ENCODE peak calls at places on chromosomes 12 and 14, in six cellular contexts. One of them, this sample, is unnamed.

GRCh38 chr12:5776091-5776490 is 169.0 kb downstream of the ANO2 start:
- DNase-seq in stomach: no peak
- DNase-seq in AG10803: no peak
- DNase-seq in endothelial cell of umbilical vein: no peak
- DNase-seq in breast epithelium: no peak
- DNase-seq in keratinocyte: no peak
- DNase-seq in this sample: no peak

GRCh38 chr12:12907552-12907951 is 16.2 kb downstream of the GPRC5A start:
- DNase-seq in stomach: no peak
- DNase-seq in AG10803: no peak
- DNase-seq in endothelial cell of umbilical vein: no peak
- DNase-seq in breast epithelium: no peak
- DNase-seq in keratinocyte: no peak
- DNase-seq in this sample: no peak

GRCh38 chr12:54128466-54128865 is 60.3 kb downstream of the SMUG1 start:
- DNase-seq in stomach: no peak
- DNase-seq in AG10803: no peak
- DNase-seq in endothelial cell of umbilical vein: no peak
- DNase-seq in breast epithelium: no peak
- DNase-seq in keratinocyte: no peak
- DNase-seq in this sample: no peak

GRCh38 chr14:76050250-76050649 is 64.7 kb downstream of the IFT43 start:
- DNase-seq in stomach: no peak
- DNase-seq in AG10803: no peak
- DNase-seq in endothelial cell of umbilical vein: no peak
- DNase-seq in breast epithelium: no peak
- DNase-seq in keratinocyte: no peak
- DNase-seq in this sample: no peak

GRCh38 chr14:101357038-101357437 is 204.3 kb upstream of the DIO3 start:
- DNase-seq in stomach: no peak
- DNase-seq in AG10803: no peak
- DNase-seq in endothelial cell of umbilical vein: no peak
- DNase-seq in breast epithelium: peak
- DNase-seq in keratinocyte: no peak
- DNase-seq in this sample: no peak

GRCh38 chr12:117441751-117442150 is 80.3 kb upstream of the NOS1 start:
- DNase-seq in stomach: no peak
- DNase-seq in AG10803: peak
- DNase-seq in endothelial cell of umbilical vein: no peak
- DNase-seq in breast epithelium: peak
- DNase-seq in keratinocyte: no peak
- DNase-seq in this sample: no peak

GRCh38 chr12:16346931-16347330 is 514 bp upstream of the MGST1 start:
- DNase-seq in stomach: no peak
- DNase-seq in AG10803: no peak
- DNase-seq in endothelial cell of umbilical vein: no peak
- DNase-seq in breast epithelium: no peak
- DNase-seq in keratinocyte: no peak
- DNase-seq in this sample: no peak

GRCh38 chr12:12333980-12334709 is 15.9 kb downstream of the MANSC1 start:
- DNase-seq in stomach: peak
- DNase-seq in AG10803: peak
- DNase-seq in endothelial cell of umbilical vein: peak
- DNase-seq in breast epithelium: no peak
- DNase-seq in keratinocyte: no peak
- DNase-seq in this sample: peak

GRCh38 chr12:87848248-87848868 is 180.8 kb downstream of the C12orf50 start:
- DNase-seq in stomach: no peak
- DNase-seq in AG10803: peak
- DNase-seq in endothelial cell of umbilical vein: peak
- DNase-seq in breast epithelium: no peak
- DNase-seq in keratinocyte: peak
- DNase-seq in this sample: peak

GRCh38 chr14:40796168-40796567 is 810.5 kb upstream of the LRFN5 start:
- DNase-seq in stomach: no peak
- DNase-seq in AG10803: no peak
- DNase-seq in endothelial cell of umbilical vein: no peak
- DNase-seq in breast epithelium: no peak
- DNase-seq in keratinocyte: no peak
- DNase-seq in this sample: no peak

GRCh38 chr12:11717533-11717961 is 68.1 kb downstream of the ETV6 start:
- DNase-seq in stomach: no peak
- DNase-seq in AG10803: peak
- DNase-seq in endothelial cell of umbilical vein: no peak
- DNase-seq in breast epithelium: no peak
- DNase-seq in keratinocyte: no peak
- DNase-seq in this sample: no peak

GRCh38 chr12:59844775-59845174 is 248.9 kb downstream of the SLC16A7 start:
- DNase-seq in stomach: no peak
- DNase-seq in AG10803: no peak
- DNase-seq in endothelial cell of umbilical vein: peak
- DNase-seq in breast epithelium: no peak
- DNase-seq in keratinocyte: no peak
- DNase-seq in this sample: no peak

GRCh38 chr14:32150392-32150791 is 51.5 kb upstream of the RNU6-7 start:
- DNase-seq in stomach: no peak
- DNase-seq in AG10803: no peak
- DNase-seq in endothelial cell of umbilical vein: no peak
- DNase-seq in breast epithelium: no peak
- DNase-seq in keratinocyte: no peak
- DNase-seq in this sample: no peak

GRCh38 chr12:18483723-18484325 is 222.5 kb downstream of the PIK3C2G start:
- DNase-seq in stomach: no peak
- DNase-seq in AG10803: no peak
- DNase-seq in endothelial cell of umbilical vein: no peak
- DNase-seq in breast epithelium: no peak
- DNase-seq in keratinocyte: no peak
- DNase-seq in this sample: no peak

GRCh38 chr12:114848661-114849060 is 164.7 kb upstream of the TBX3 start:
- DNase-seq in stomach: no peak
- DNase-seq in AG10803: peak
- DNase-seq in endothelial cell of umbilical vein: no peak
- DNase-seq in breast epithelium: no peak
- DNase-seq in keratinocyte: no peak
- DNase-seq in this sample: peak

GRCh38 chr12:90978117-90978770 is 23.3 kb upstream of the CCER1 start:
- DNase-seq in stomach: no peak
- DNase-seq in AG10803: peak
- DNase-seq in endothelial cell of umbilical vein: peak
- DNase-seq in breast epithelium: no peak
- DNase-seq in keratinocyte: no peak
- DNase-seq in this sample: peak

GRCh38 chr12:124759841-124760508 is 103.7 kb downstream of the SCARB1 start:
- DNase-seq in stomach: peak
- DNase-seq in AG10803: peak
- DNase-seq in endothelial cell of umbilical vein: no peak
- DNase-seq in breast epithelium: peak
- DNase-seq in keratinocyte: no peak
- DNase-seq in this sample: no peak

GRCh38 chr12:109295764-109296425 is 13.2 kb downstream of the FOXN4 start:
- DNase-seq in stomach: no peak
- DNase-seq in AG10803: no peak
- DNase-seq in endothelial cell of umbilical vein: no peak
- DNase-seq in breast epithelium: no peak
- DNase-seq in keratinocyte: no peak
- DNase-seq in this sample: no peak

GRCh38 chr14:103891667-103892215 is 36.5 kb upstream of the TDRD9 start:
- DNase-seq in stomach: no peak
- DNase-seq in AG10803: no peak
- DNase-seq in endothelial cell of umbilical vein: no peak
- DNase-seq in breast epithelium: no peak
- DNase-seq in keratinocyte: no peak
- DNase-seq in this sample: no peak

GRCh38 chr12:109488051-109488665 is 10.7 kb downstream of the UBE3B start:
- DNase-seq in stomach: no peak
- DNase-seq in AG10803: peak
- DNase-seq in endothelial cell of umbilical vein: no peak
- DNase-seq in breast epithelium: no peak
- DNase-seq in keratinocyte: no peak
- DNase-seq in this sample: no peak

GRCh38 chr12:3035815-3036702 is 41.1 kb upstream of the TSPAN9 start:
- DNase-seq in stomach: no peak
- DNase-seq in AG10803: no peak
- DNase-seq in endothelial cell of umbilical vein: peak
- DNase-seq in breast epithelium: no peak
- DNase-seq in keratinocyte: no peak
- DNase-seq in this sample: peak

GRCh38 chr14:61444215-61444768 is 122.9 kb downstream of the PRKCH start:
- DNase-seq in stomach: no peak
- DNase-seq in AG10803: no peak
- DNase-seq in endothelial cell of umbilical vein: no peak
- DNase-seq in breast epithelium: no peak
- DNase-seq in keratinocyte: no peak
- DNase-seq in this sample: no peak

GRCh38 chr12:95205016-95205415 is 12.3 kb downstream of the FGD6 start:
- DNase-seq in stomach: no peak
- DNase-seq in AG10803: no peak
- DNase-seq in endothelial cell of umbilical vein: no peak
- DNase-seq in breast epithelium: no peak
- DNase-seq in keratinocyte: no peak
- DNase-seq in this sample: no peak

GRCh38 chr12:102957339-102958050 is at the start of gene ASCL1:
- DNase-seq in stomach: no peak
- DNase-seq in AG10803: peak
- DNase-seq in endothelial cell of umbilical vein: peak
- DNase-seq in breast epithelium: no peak
- DNase-seq in keratinocyte: no peak
- DNase-seq in this sample: peak

GRCh38 chr12:3107071-3107583 is 29.9 kb downstream of the TSPAN9 start:
- DNase-seq in stomach: no peak
- DNase-seq in AG10803: peak
- DNase-seq in endothelial cell of umbilical vein: no peak
- DNase-seq in breast epithelium: no peak
- DNase-seq in keratinocyte: no peak
- DNase-seq in this sample: peak

GRCh38 chr12:120944645-120945217 is 33.6 kb upstream of the HNF1A start:
- DNase-seq in stomach: peak
- DNase-seq in AG10803: peak
- DNase-seq in endothelial cell of umbilical vein: peak
- DNase-seq in breast epithelium: no peak
- DNase-seq in keratinocyte: no peak
- DNase-seq in this sample: peak

DNA sequence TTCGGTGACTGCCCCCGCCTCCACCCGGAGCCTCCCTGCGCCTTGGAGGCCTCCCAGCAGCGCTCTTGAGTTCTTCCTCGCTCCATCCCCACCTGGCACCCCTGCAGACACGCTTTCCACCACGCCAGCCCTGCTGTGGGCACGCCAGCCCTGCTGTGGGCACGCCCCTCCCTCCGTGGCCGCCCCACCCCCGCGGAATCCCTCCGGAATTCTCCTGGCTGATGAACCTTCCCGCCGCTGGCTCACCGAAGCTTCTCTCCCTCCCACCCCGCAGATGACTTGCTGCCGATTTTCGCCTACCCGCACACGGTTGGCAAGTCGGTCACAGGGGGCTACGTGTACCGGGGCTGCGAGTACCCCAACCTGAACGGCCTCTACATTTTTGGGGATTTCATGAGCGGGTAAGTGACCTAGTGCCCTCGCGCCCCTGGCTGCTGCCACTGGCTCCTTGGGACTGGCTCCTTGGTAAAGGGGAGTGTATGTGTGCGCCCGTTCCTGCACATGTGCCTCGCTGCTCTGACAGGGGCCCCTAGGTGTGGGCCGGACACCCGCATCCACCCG is 15.2 kb downstream of the HHIPL1 start:
- DNase-seq in stomach: no peak
- DNase-seq in AG10803: no peak
- DNase-seq in endothelial cell of umbilical vein: no peak
- DNase-seq in breast epithelium: no peak
- DNase-seq in keratinocyte: no peak
- DNase-seq in this sample: no peak
- H3K4me3 ChIP-seq in stomach: no peak
- H3K4me3 ChIP-seq in AG10803: no peak
- H3K4me3 ChIP-seq in endothelial cell of umbilical vein: no peak
- H3K4me3 ChIP-seq in breast epithelium: peak
- H3K4me3 ChIP-seq in keratinocyte: no peak
- H3K4me3 ChIP-seq in this sample: no peak

GRCh38 chr14:58270628-58271027 is 26.0 kb downstream of the PSMA3 start:
- DNase-seq in stomach: no peak
- DNase-seq in AG10803: no peak
- DNase-seq in endothelial cell of umbilical vein: no peak
- DNase-seq in breast epithelium: no peak
- DNase-seq in keratinocyte: no peak
- DNase-seq in this sample: peak

GRCh38 chr14:58276208-58276607 is 22.1 kb upstream of the ARID4A start:
- DNase-seq in stomach: no peak
- DNase-seq in AG10803: no peak
- DNase-seq in endothelial cell of umbilical vein: no peak
- DNase-seq in breast epithelium: no peak
- DNase-seq in keratinocyte: no peak
- DNase-seq in this sample: no peak

GRCh38 chr14:58278177-58278576 is 20.2 kb upstream of the ARID4A start:
- DNase-seq in stomach: no peak
- DNase-seq in AG10803: no peak
- DNase-seq in endothelial cell of umbilical vein: no peak
- DNase-seq in breast epithelium: no peak
- DNase-seq in keratinocyte: no peak
- DNase-seq in this sample: no peak

GRCh38 chr14:58275527-58276190 is 22.7 kb upstream of the ARID4A start:
- DNase-seq in stomach: no peak
- DNase-seq in AG10803: no peak
- DNase-seq in endothelial cell of umbilical vein: no peak
- DNase-seq in breast epithelium: no peak
- DNase-seq in keratinocyte: no peak
- DNase-seq in this sample: no peak

GRCh38 chr14:58272589-58273372 is 25.6 kb upstream of the ARID4A start:
- DNase-seq in stomach: peak
- DNase-seq in AG10803: peak
- DNase-seq in endothelial cell of umbilical vein: peak
- DNase-seq in breast epithelium: no peak
- DNase-seq in keratinocyte: no peak
- DNase-seq in this sample: peak
- TF ChIP-seq CTCF in stomach: no peak
- TF ChIP-seq CTCF in AG10803: peak
- TF ChIP-seq CTCF in endothelial cell of umbilical vein: peak
- TF ChIP-seq CTCF in breast epithelium: no peak
- TF ChIP-seq CTCF in keratinocyte: peak
- TF ChIP-seq CTCF in this sample: peak

GRCh38 chr14:96040836-96041371 is 1.7 kb downstream of the C14orf132 start:
- DNase-seq in stomach: no peak
- DNase-seq in AG10803: peak
- DNase-seq in endothelial cell of umbilical vein: no peak
- DNase-seq in breast epithelium: no peak
- DNase-seq in keratinocyte: no peak
- DNase-seq in this sample: no peak
- H3K4me3 ChIP-seq in stomach: peak
- H3K4me3 ChIP-seq in AG10803: no peak
- H3K4me3 ChIP-seq in endothelial cell of umbilical vein: no peak
- H3K4me3 ChIP-seq in breast epithelium: peak
- H3K4me3 ChIP-seq in keratinocyte: no peak
- H3K4me3 ChIP-seq in this sample: no peak

DNA sequence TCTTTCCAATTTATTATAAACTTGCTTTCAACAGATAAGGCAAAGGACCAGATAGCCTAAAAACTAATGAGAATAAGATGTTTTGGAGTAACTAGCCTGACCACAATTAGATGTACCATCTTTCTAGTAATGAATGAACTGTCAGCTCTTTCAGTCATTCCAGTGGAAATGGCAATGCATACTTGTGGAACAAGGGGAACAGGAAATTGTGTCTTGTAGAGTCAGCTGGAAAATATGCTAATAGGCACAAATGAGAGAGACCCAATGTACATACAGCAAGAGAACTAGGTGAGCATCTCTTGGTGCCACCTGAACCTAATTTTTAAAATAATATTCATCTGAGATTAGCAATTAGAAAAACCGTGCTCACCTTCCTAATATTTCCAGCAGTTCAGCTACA is 76.1 kb upstream of the GPHB5 start:
- DNase-seq in stomach: no peak
- DNase-seq in AG10803: peak
- DNase-seq in endothelial cell of umbilical vein: no peak
- DNase-seq in breast epithelium: no peak
- DNase-seq in keratinocyte: no peak
- DNase-seq in this sample: no peak
- TF ChIP-seq CTCF in stomach: no peak
- TF ChIP-seq CTCF in AG10803: no peak
- TF ChIP-seq CTCF in endothelial cell of umbilical vein: no peak
- TF ChIP-seq CTCF in breast epithelium: no peak
- TF ChIP-seq CTCF in keratinocyte: no peak
- TF ChIP-seq CTCF in this sample: no peak

This sample was measured in cardiac fibroblast.